ENCODE peak calls at places on chromosomes 6 and 20, in nine cellular contexts. One of them, this sample, is unnamed.

GRCh38 chr6:69866351-69867074 is at the start of gene COL19A1:
- DNase-seq in mammary epithelial cell: no peak
- DNase-seq in A549: no peak
- DNase-seq in H9: peak
- DNase-seq in coronary artery: no peak
- DNase-seq in glutamatergic neuron: peak
- DNase-seq in fibroblast of pulmonary artery: no peak
- DNase-seq in cardiac fibroblast: peak
- DNase-seq in endothelial cell: peak
- DNase-seq in this sample: peak

GRCh38 chr6:26202201-26202611 is 115.0 kb downstream of the HFE start:
- DNase-seq in mammary epithelial cell: no peak
- DNase-seq in A549: no peak
- DNase-seq in H9: no peak
- DNase-seq in coronary artery: no peak
- DNase-seq in glutamatergic neuron: no peak
- DNase-seq in fibroblast of pulmonary artery: no peak
- DNase-seq in cardiac fibroblast: no peak
- DNase-seq in endothelial cell: no peak
- DNase-seq in this sample: no peak

GRCh38 chr6:133289733-133290306 is 48.7 kb downstream of the EYA4 start:
- DNase-seq in mammary epithelial cell: no peak
- DNase-seq in A549: no peak
- DNase-seq in H9: no peak
- DNase-seq in coronary artery: no peak
- DNase-seq in glutamatergic neuron: no peak
- DNase-seq in fibroblast of pulmonary artery: no peak
- DNase-seq in cardiac fibroblast: no peak
- DNase-seq in endothelial cell: no peak
- DNase-seq in this sample: no peak

GRCh38 chr20:63394069-63394468 is 32.9 kb upstream of the CHRNA4 start:
- DNase-seq in mammary epithelial cell: no peak
- DNase-seq in A549: no peak
- DNase-seq in H9: peak
- DNase-seq in coronary artery: no peak
- DNase-seq in glutamatergic neuron: no peak
- DNase-seq in fibroblast of pulmonary artery: peak
- DNase-seq in cardiac fibroblast: peak
- DNase-seq in endothelial cell: no peak
- DNase-seq in this sample: peak

GRCh38 chr6:109455502-109456282 is at the start of gene MICAL1:
- DNase-seq in mammary epithelial cell: peak
- DNase-seq in A549: peak
- DNase-seq in H9: peak
- DNase-seq in coronary artery: peak
- DNase-seq in glutamatergic neuron: peak
- DNase-seq in fibroblast of pulmonary artery: peak
- DNase-seq in cardiac fibroblast: peak
- DNase-seq in endothelial cell: peak
- DNase-seq in this sample: peak

GRCh38 chr6:16205377-16206144 is 32.8 kb upstream of the GMPR start:
- DNase-seq in mammary epithelial cell: no peak
- DNase-seq in A549: no peak
- DNase-seq in H9: no peak
- DNase-seq in coronary artery: no peak
- DNase-seq in glutamatergic neuron: peak
- DNase-seq in fibroblast of pulmonary artery: peak
- DNase-seq in cardiac fibroblast: peak
- DNase-seq in endothelial cell: no peak
- DNase-seq in this sample: peak

GRCh38 chr20:64062596-64063388 is at the start of gene TCEA2:
- DNase-seq in mammary epithelial cell: peak
- DNase-seq in A549: peak
- DNase-seq in H9: peak
- DNase-seq in coronary artery: peak
- DNase-seq in glutamatergic neuron: peak
- DNase-seq in fibroblast of pulmonary artery: peak
- DNase-seq in cardiac fibroblast: peak
- DNase-seq in endothelial cell: peak
- DNase-seq in this sample: peak

GRCh38 chr6:168648240-168648639 is 207.3 kb downstream of the SMOC2 start:
- DNase-seq in mammary epithelial cell: no peak
- DNase-seq in A549: no peak
- DNase-seq in H9: no peak
- DNase-seq in coronary artery: no peak
- DNase-seq in glutamatergic neuron: no peak
- DNase-seq in fibroblast of pulmonary artery: no peak
- DNase-seq in cardiac fibroblast: no peak
- DNase-seq in endothelial cell: no peak
- DNase-seq in this sample: no peak

GRCh38 chr6:168475188-168476013 is 34.4 kb downstream of the SMOC2 start:
- DNase-seq in mammary epithelial cell: no peak
- DNase-seq in A549: no peak
- DNase-seq in H9: no peak
- DNase-seq in coronary artery: no peak
- DNase-seq in glutamatergic neuron: no peak
- DNase-seq in fibroblast of pulmonary artery: no peak
- DNase-seq in cardiac fibroblast: no peak
- DNase-seq in endothelial cell: no peak
- DNase-seq in this sample: no peak

GRCh38 chr6:169058634-169059033 is 195.0 kb downstream of the THBS2 start:
- DNase-seq in mammary epithelial cell: no peak
- DNase-seq in A549: no peak
- DNase-seq in H9: no peak
- DNase-seq in coronary artery: no peak
- DNase-seq in glutamatergic neuron: no peak
- DNase-seq in fibroblast of pulmonary artery: no peak
- DNase-seq in cardiac fibroblast: no peak
- DNase-seq in endothelial cell: no peak
- DNase-seq in this sample: no peak

GRCh38 chr20:48723308-48724264 is 104.2 kb downstream of the PREX1 start:
- DNase-seq in mammary epithelial cell: no peak
- DNase-seq in A549: no peak
- DNase-seq in H9: no peak
- DNase-seq in coronary artery: peak
- DNase-seq in glutamatergic neuron: no peak
- DNase-seq in fibroblast of pulmonary artery: no peak
- DNase-seq in cardiac fibroblast: peak
- DNase-seq in endothelial cell: no peak
- DNase-seq in this sample: peak
- TF ChIP-seq CTCF in mammary epithelial cell: no peak
- TF ChIP-seq CTCF in A549: no peak
- TF ChIP-seq CTCF in H9: no peak
- TF ChIP-seq CTCF in coronary artery: no peak
- TF ChIP-seq CTCF in glutamatergic neuron: no peak
- TF ChIP-seq CTCF in fibroblast of pulmonary artery: no peak
- TF ChIP-seq CTCF in cardiac fibroblast: no peak
- TF ChIP-seq CTCF in endothelial cell: no peak
- TF ChIP-seq CTCF in this sample: no peak

GRCh38 chr6:129134535-129134934 is 251.6 kb downstream of the LAMA2 start:
- DNase-seq in mammary epithelial cell: no peak
- DNase-seq in A549: no peak
- DNase-seq in H9: no peak
- DNase-seq in coronary artery: no peak
- DNase-seq in glutamatergic neuron: no peak
- DNase-seq in fibroblast of pulmonary artery: peak
- DNase-seq in cardiac fibroblast: peak
- DNase-seq in endothelial cell: no peak
- DNase-seq in this sample: no peak
- TF ChIP-seq CTCF in mammary epithelial cell: no peak
- TF ChIP-seq CTCF in A549: no peak
- TF ChIP-seq CTCF in H9: peak
- TF ChIP-seq CTCF in coronary artery: no peak
- TF ChIP-seq CTCF in glutamatergic neuron: no peak
- TF ChIP-seq CTCF in fibroblast of pulmonary artery: peak
- TF ChIP-seq CTCF in cardiac fibroblast: no peak
- TF ChIP-seq CTCF in endothelial cell: no peak
- TF ChIP-seq CTCF in this sample: no peak

GRCh38 chr6:165858571-165858970 is 195.5 kb upstream of the PDE10A start:
- DNase-seq in mammary epithelial cell: no peak
- DNase-seq in A549: peak
- DNase-seq in H9: peak
- DNase-seq in coronary artery: no peak
- DNase-seq in glutamatergic neuron: no peak
- DNase-seq in fibroblast of pulmonary artery: peak
- DNase-seq in cardiac fibroblast: peak
- DNase-seq in endothelial cell: peak
- DNase-seq in this sample: no peak
- TF ChIP-seq CTCF in mammary epithelial cell: no peak
- TF ChIP-seq CTCF in A549: peak
- TF ChIP-seq CTCF in H9: peak
- TF ChIP-seq CTCF in coronary artery: no peak
- TF ChIP-seq CTCF in glutamatergic neuron: peak
- TF ChIP-seq CTCF in fibroblast of pulmonary artery: peak
- TF ChIP-seq CTCF in cardiac fibroblast: peak
- TF ChIP-seq CTCF in endothelial cell: no peak
- TF ChIP-seq CTCF in this sample: peak

DNA sequence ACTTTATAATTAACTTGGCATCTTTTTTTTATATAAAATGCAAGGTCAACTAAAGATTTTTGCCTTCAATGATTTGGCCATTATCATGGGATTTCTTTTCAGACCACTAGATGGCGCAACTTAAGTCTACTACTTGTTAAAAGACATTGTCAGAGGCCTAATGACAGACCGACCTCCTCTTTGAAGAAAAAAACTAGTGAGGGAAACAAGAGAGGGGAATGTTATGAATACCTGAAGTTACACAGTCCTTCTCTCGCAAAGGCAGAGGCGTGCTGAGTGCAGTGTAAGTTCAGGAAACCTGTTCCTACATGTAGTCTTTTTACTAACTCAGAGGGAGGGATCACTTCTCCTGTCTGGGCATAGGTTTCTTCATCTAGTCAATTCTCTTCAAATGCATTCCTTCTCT is 9.3 kb downstream of the TRAPPC3L start:
- DNase-seq in mammary epithelial cell: peak
- DNase-seq in A549: peak
- DNase-seq in H9: no peak
- DNase-seq in coronary artery: no peak
- DNase-seq in glutamatergic neuron: no peak
- DNase-seq in fibroblast of pulmonary artery: peak
- DNase-seq in cardiac fibroblast: peak
- DNase-seq in endothelial cell: peak
- DNase-seq in this sample: peak
- TF ChIP-seq CTCF in mammary epithelial cell: peak
- TF ChIP-seq CTCF in A549: peak
- TF ChIP-seq CTCF in H9: peak
- TF ChIP-seq CTCF in coronary artery: peak
- TF ChIP-seq CTCF in glutamatergic neuron: peak
- TF ChIP-seq CTCF in fibroblast of pulmonary artery: peak
- TF ChIP-seq CTCF in cardiac fibroblast: peak
- TF ChIP-seq CTCF in endothelial cell: peak
- TF ChIP-seq CTCF in this sample: peak

DNA sequence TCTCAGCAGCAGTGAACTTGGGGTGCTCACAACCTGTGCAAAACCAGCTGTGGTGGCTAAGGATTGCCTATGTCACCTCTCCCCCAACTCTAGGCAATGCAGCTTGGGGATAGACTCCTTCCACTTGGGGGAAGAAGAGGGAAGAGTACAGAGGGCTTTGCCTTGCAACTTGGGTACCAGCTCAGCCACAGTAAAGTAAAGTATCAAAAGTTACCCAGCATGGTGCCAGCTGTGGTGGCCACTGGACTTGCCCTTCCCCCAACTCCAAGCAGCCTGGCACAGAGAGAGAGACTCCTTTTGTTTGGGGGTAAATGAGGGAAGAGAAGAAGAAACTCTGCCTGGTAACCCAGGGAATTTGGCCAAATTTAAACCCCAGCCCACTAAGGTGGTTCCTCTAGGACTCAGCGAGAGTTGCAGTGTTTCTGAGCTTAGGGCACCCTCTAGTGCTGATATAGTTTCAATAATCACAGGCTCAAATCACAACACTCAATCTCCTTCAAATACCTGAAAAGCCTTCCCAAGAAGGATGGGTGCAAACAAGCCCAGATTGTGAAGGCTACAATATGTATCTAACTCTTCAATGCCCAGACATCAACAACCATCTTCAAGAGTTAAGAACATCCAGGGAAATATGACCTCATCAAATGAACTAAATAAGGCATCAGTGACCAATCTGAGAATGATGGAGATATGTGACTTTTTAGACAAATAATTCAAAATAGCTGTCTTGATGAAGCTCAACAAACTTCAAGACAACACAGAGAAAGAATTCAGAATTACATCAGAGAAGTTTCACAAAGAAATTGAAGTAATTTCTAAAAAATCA is 7.6 kb upstream of the DEFB129 start:
- DNase-seq in mammary epithelial cell: peak
- DNase-seq in A549: peak
- DNase-seq in H9: peak
- DNase-seq in coronary artery: no peak
- DNase-seq in glutamatergic neuron: no peak
- DNase-seq in fibroblast of pulmonary artery: peak
- DNase-seq in cardiac fibroblast: peak
- DNase-seq in endothelial cell: peak
- DNase-seq in this sample: peak
- TF ChIP-seq CTCF in mammary epithelial cell: peak
- TF ChIP-seq CTCF in A549: peak
- TF ChIP-seq CTCF in H9: peak
- TF ChIP-seq CTCF in coronary artery: no peak
- TF ChIP-seq CTCF in glutamatergic neuron: no peak
- TF ChIP-seq CTCF in fibroblast of pulmonary artery: peak
- TF ChIP-seq CTCF in cardiac fibroblast: peak
- TF ChIP-seq CTCF in endothelial cell: no peak
- TF ChIP-seq CTCF in this sample: peak

DNA sequence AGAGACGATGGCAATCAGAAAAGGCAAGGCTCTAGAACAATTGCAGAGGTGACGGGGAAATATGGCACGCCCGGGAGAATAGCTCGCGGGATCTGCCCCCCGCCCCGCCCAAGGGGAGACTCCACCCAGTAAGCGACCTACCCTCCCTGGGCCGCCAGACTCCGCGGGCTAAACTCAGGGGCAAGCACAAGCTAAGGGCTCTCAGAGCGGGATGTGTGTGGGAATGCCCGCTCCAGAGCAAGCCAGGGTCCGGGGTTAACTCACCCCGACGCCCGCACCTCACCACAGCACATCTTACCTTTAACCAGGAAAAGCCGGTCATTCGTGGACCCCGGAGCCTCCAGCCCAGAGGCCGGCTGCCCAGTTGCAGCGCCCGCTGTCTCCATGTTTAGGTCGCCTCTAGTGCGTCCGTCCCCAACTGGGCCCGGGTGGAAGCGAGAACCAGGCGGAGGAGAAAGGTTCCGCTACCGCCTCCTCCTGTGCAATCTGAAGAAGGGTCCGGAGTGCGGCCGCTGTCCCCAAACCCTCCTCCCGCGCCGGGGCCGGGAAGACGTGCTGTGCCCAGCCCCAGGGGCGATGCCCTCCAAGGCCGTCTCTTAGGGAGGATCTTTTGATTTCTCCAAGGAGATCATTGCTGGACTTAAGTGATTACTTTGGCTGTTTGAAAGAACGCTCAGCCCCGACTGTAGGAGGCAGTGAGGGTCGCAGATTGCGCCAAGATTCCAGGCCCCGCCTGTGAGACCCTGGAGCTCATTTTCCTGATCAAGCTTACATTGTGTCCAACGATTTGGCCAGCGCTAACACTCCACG is at the start of gene TMEM242:
- DNase-seq in mammary epithelial cell: peak
- DNase-seq in A549: peak
- DNase-seq in H9: peak
- DNase-seq in coronary artery: peak
- DNase-seq in glutamatergic neuron: peak
- DNase-seq in fibroblast of pulmonary artery: peak
- DNase-seq in cardiac fibroblast: peak
- DNase-seq in endothelial cell: peak
- DNase-seq in this sample: peak
- TF ChIP-seq CTCF in mammary epithelial cell: no peak
- TF ChIP-seq CTCF in A549: no peak
- TF ChIP-seq CTCF in H9: peak
- TF ChIP-seq CTCF in coronary artery: no peak
- TF ChIP-seq CTCF in glutamatergic neuron: peak
- TF ChIP-seq CTCF in fibroblast of pulmonary artery: peak
- TF ChIP-seq CTCF in cardiac fibroblast: peak
- TF ChIP-seq CTCF in endothelial cell: peak
- TF ChIP-seq CTCF in this sample: peak

GRCh38 chr20:34541264-34541901 is 17.1 kb upstream of the MAP1LC3A start:
- DNase-seq in mammary epithelial cell: no peak
- DNase-seq in A549: no peak
- DNase-seq in H9: no peak
- DNase-seq in coronary artery: no peak
- DNase-seq in glutamatergic neuron: no peak
- DNase-seq in fibroblast of pulmonary artery: no peak
- DNase-seq in cardiac fibroblast: no peak
- DNase-seq in endothelial cell: no peak
- DNase-seq in this sample: no peak
- TF ChIP-seq CTCF in mammary epithelial cell: no peak
- TF ChIP-seq CTCF in A549: no peak
- TF ChIP-seq CTCF in H9: no peak
- TF ChIP-seq CTCF in coronary artery: no peak
- TF ChIP-seq CTCF in glutamatergic neuron: no peak
- TF ChIP-seq CTCF in fibroblast of pulmonary artery: no peak
- TF ChIP-seq CTCF in cardiac fibroblast: no peak
- TF ChIP-seq CTCF in endothelial cell: no peak
- TF ChIP-seq CTCF in this sample: no peak

This sample was measured in nephron progenitor cell.